ENCODE peak calls at places on chromosomes 7 and 10, in four cellular contexts. L is H54; X is OCI-M1; D is stimulated activated CD4-positive, alpha-beta T cell treated with anti-CD3 and anti-CD28 coated beads, Interleukin-1b, Interleukin-23, amount 100 ng/mL, for 4 hours. Q is an unnamed sample.

GRCh38 chr10:24953350-24954074 is 1.1 kb upstream of the PRTFDC1 start:
- DNase-seq in L (no peak), X (no peak), D (no peak), Q (no peak)

GRCh38 chr10:22491480-22491879 is 146.2 kb downstream of the SPAG6 start:
- DNase-seq in L (no peak), X (no peak), D (no peak), Q (no peak)

GRCh38 chr7:29275018-29275318 is 80.4 kb downstream of the CHN2 start:
- DNase-seq in L (no peak), X (no peak), D (no peak), Q (no peak)

GRCh38 chr7:44956157-44956766 is 22.6 kb downstream of the MYO1G start:
- DNase-seq in L (no peak), X (no peak), D (no peak), Q (no peak)

GRCh38 chr10:58384536-58384998 is 643 bp upstream of the TFAM start:
- DNase-seq in L (no peak), X (no peak), D (no peak), Q (peak; percentile 73)

GRCh38 chr7:158188676-158189075 is 398.9 kb downstream of the PTPRN2 start:
- DNase-seq in L (no peak), X (no peak), D (no peak), Q (no peak)

GRCh38 chr7:102834999-102835398 is 77.8 kb upstream of the LRRC17 start:
- DNase-seq in L (peak; percentile 27), X (no peak), D (no peak), Q (no peak)

GRCh38 chr7:150586068-150586777 is 19.0 kb downstream of the GIMAP4 start:
- DNase-seq in L (no peak), X (peak; percentile 75), D (no peak), Q (peak; percentile 81)

GRCh38 chr10:130769146-130770017 is 542.1 kb downstream of the TCERG1L start:
- DNase-seq in L (no peak), X (no peak), D (no peak), Q (no peak)

GRCh38 chr10:118832242-118832651 is 77.5 kb upstream of the CACUL1 start:
- DNase-seq in L (no peak), X (peak; percentile 21), D (no peak), Q (peak; percentile 64)

GRCh38 chr7:5419523-5420107 is 4.0 kb downstream of the TNRC18 start:
- DNase-seq in L (no peak), X (no peak), D (no peak), Q (no peak)

GRCh38 chr7:155411718-155412415 is 46.1 kb upstream of the EN2 start:
- DNase-seq in L (no peak), X (no peak), D (no peak), Q (no peak)

GRCh38 chr10:71810048-71810750 is 36.9 kb upstream of the VSIR start:
- DNase-seq in L (no peak), X (peak; percentile 53), D (no peak), Q (no peak)

GRCh38 chr10:17669185-17669872 is 25.4 kb downstream of the STAM start:
- DNase-seq in L (no peak), X (no peak), D (no peak), Q (no peak)

GRCh38 chr7:34762769-34763168 is 104.8 kb downstream of the NPSR1 start:
- DNase-seq in L (no peak), X (no peak), D (no peak), Q (no peak)

GRCh38 chr10:125521721-125522680 is 161.0 kb downstream of the TEX36 start:
- DNase-seq in L (peak; percentile 6), X (peak; percentile 79), D (no peak), Q (peak; percentile 31)

GRCh38 chr7:54946271-54946670 is 72.5 kb upstream of the EGFR start:
- DNase-seq in L (no peak), X (no peak), D (no peak), Q (no peak)

GRCh38 chr7:17274551-17275245 is 23.8 kb upstream of the AHR start:
- DNase-seq in L (no peak), X (peak; percentile 87), D (no peak), Q (peak; percentile 70)

GRCh38 chr7:140397784-140398750 is at the start of gene SLC37A3:
- DNase-seq in L (peak; percentile 87), X (peak; percentile 70), D (peak; percentile 75), Q (peak; percentile 30)

GRCh38 chr10:115092258-115092554 is 959 bp upstream of the ATRNL1 start:
- DNase-seq in L (no peak), X (no peak), D (no peak), Q (no peak)

GRCh38 chr7:76065016-76065612 is 17.2 kb downstream of the MDH2 start:
- DNase-seq in L (no peak), X (no peak), D (no peak), Q (no peak)

GRCh38 chr10:132193907-132194552 is 7.3 kb downstream of the DPYSL4 start:
- DNase-seq in L (no peak), X (peak; percentile 33), D (no peak), Q (peak; percentile 13)

GRCh38 chr7:73833251-73833919 is 2.6 kb downstream of the CLDN4 start:
- DNase-seq in L (no peak), X (no peak), D (no peak), Q (no peak)

GRCh38 chr7:157482517-157483120 is 145.8 kb downstream of the DNAJB6 start:
- DNase-seq in L (no peak), X (no peak), D (no peak), Q (no peak)

GRCh38 chr7:42572046-42572445 is 335.0 kb upstream of the GLI3 start:
- DNase-seq in L (no peak), X (no peak), D (no peak), Q (no peak)

GRCh38 chr10:73110345-73110849 is at the start of gene NUDT13:
- DNase-seq in L (peak; percentile 69), X (peak; percentile 86), D (no peak), Q (peak; percentile 99)

GRCh38 chr7:51224811-51225581 is 91.6 kb downstream of the COBL start:
- DNase-seq in L (peak; percentile 63), X (no peak), D (no peak), Q (no peak)

GRCh38 chr7:143882020-143882610 is 19.9 kb downstream of the TCAF1 start:
- DNase-seq in L (no peak), X (no peak), D (no peak), Q (no peak)

GRCh38 chr7:101754432-101755159 is 62.8 kb upstream of the CUX1 start:
- DNase-seq in L (peak; percentile 56), X (peak; percentile 20), D (no peak), Q (no peak)

GRCh38 chr10:11506247-11506789 is 105.1 kb downstream of the USP6NL start:
- DNase-seq in L (no peak), X (no peak), D (no peak), Q (no peak)

GRCh38 chr10:3228610-3228945 is 56.0 kb upstream of the PITRM1 start:
- DNase-seq in L (no peak), X (no peak), D (no peak), Q (no peak)

GRCh38 chr10:29243061-29243460 is 45.8 kb upstream of the LYZL1 start:
- DNase-seq in L (no peak), X (no peak), D (no peak), Q (no peak)

GRCh38 chr10:4296165-4296564 is 511.2 kb upstream of the KLF6 start:
- DNase-seq in L (no peak), X (no peak), D (no peak), Q (no peak)